ENCODE peak calls at places on chromosomes 2 and 18, in seven cellular contexts. P is PC-3, N is upper lobe of right lung, C is right atrium auricular region, V is esophagus squamous epithelium, U is H1, R is OCI-LY7. O is an unnamed sample.

GRCh38 chr2:142989276-142990204 is 112.1 kb downstream of the KYNU start:
- DNase-seq in V (no peak), N (no peak), U (no peak), C (no peak), R (peak), P (peak), O (no peak)

GRCh38 chr18:46220116-46220515 is 115.9 kb downstream of the HAUS1 start:
- DNase-seq in P (peak), N (no peak), U (no peak), C (no peak), R (no peak), V (no peak), O (no peak)

GRCh38 chr2:202703091-202703490 is 68.3 kb downstream of the FAM117B start:
- DNase-seq in P (no peak), N (no peak), V (no peak), R (no peak), C (no peak), U (no peak), O (no peak)

GRCh38 chr2:128578406-128579385 is 260.0 kb upstream of the HS6ST1 start:
- DNase-seq in U (no peak), P (no peak), N (peak), R (no peak), C (peak), V (no peak), O (no peak)

GRCh38 chr2:55500025-55500424 is 19.5 kb upstream of the CFAP36 start:
- DNase-seq in R (no peak), N (no peak), V (no peak), C (no peak), U (no peak), P (peak), O (no peak)

GRCh38 chr2:169980643-169981042 is 153.4 kb downstream of the UBR3 start:
- DNase-seq in P (no peak), C (no peak), N (no peak), V (no peak), U (no peak), R (no peak), O (no peak)

GRCh38 chr2:121052507-121052906 is 232.5 kb downstream of the TFCP2L1 start:
- DNase-seq in P (no peak), R (peak), V (no peak), N (peak), U (no peak), C (no peak), O (no peak)

GRCh38 chr2:187148059-187148714 is 299.2 kb upstream of the ZSWIM2 start:
- DNase-seq in R (no peak), C (no peak), N (no peak), P (no peak), U (no peak), V (no peak), O (no peak)

GRCh38 chr18:1585881-1586488 is 681.3 kb downstream of the ADCYAP1 start:
- DNase-seq in R (peak), P (peak), C (no peak), U (no peak), V (no peak), N (no peak), O (no peak)

GRCh38 chr2:16663121-16663905 is 2.3 kb downstream of the CYRIA start:
- DNase-seq in P (no peak), R (peak), C (no peak), V (no peak), U (no peak), N (no peak), O (peak)

GRCh38 chr18:33711514-33711913 is 133.5 kb downstream of the ASXL3 start:
- DNase-seq in V (no peak), P (no peak), U (no peak), N (no peak), R (no peak), C (no peak), O (no peak)

GRCh38 chr18:46302866-46303485 is 198.8 kb downstream of the HAUS1 start:
- DNase-seq in P (no peak), C (no peak), U (no peak), N (peak), R (peak), V (no peak), O (no peak)

GRCh38 chr2:217604527-217605279 is 398.1 kb downstream of the TNS1 start:
- DNase-seq in C (no peak), P (no peak), V (no peak), U (no peak), R (no peak), N (no peak), O (no peak)

GRCh38 chr18:57803119-57803969 is at the start of gene ATP8B1:
- DNase-seq in U (peak), N (peak), P (peak), C (peak), R (no peak), V (no peak), O (peak)

GRCh38 chr18:12621737-12622306 is 36.1 kb downstream of the SPIRE1 start:
- DNase-seq in C (no peak), N (no peak), R (no peak), U (no peak), V (no peak), P (peak), O (no peak)

GRCh38 chr2:48479923-48480322 is 50.0 kb upstream of the STON1 start:
- DNase-seq in R (no peak), P (no peak), N (no peak), C (no peak), U (no peak), V (no peak), O (no peak)

GRCh38 chr2:145007673-145008263 is 487.8 kb upstream of the ZEB2 start:
- DNase-seq in R (no peak), P (peak), V (no peak), N (no peak), C (peak), U (no peak), O (no peak)

GRCh38 chr18:79410171-79410641 is 14.5 kb downstream of the NFATC1 start:
- DNase-seq in U (no peak), P (no peak), C (no peak), N (peak), V (no peak), R (no peak), O (no peak)

GRCh38 chr2:12126325-12126724 is 379.9 kb downstream of the LPIN1 start:
- DNase-seq in N (no peak), P (no peak), U (no peak), V (no peak), R (no peak), C (no peak), O (no peak)

GRCh38 chr2:120617055-120617454 is 118.6 kb upstream of the GLI2 start:
- DNase-seq in P (no peak), C (no peak), N (peak), R (no peak), U (no peak), V (no peak), O (no peak)

GRCh38 chr2:235641956-235642355 is 148.1 kb downstream of the AGAP1 start:
- DNase-seq in U (no peak), P (no peak), C (no peak), N (no peak), R (no peak), V (no peak), O (no peak)

GRCh38 chr2:235641333-235641732 is 147.5 kb downstream of the AGAP1 start:
- DNase-seq in C (peak), R (no peak), P (no peak), U (no peak), V (no peak), N (no peak), O (no peak)

GRCh38 chr2:235639885-235640284 is 146.0 kb downstream of the AGAP1 start:
- DNase-seq in V (no peak), C (no peak), P (no peak), U (no peak), R (no peak), N (no peak), O (no peak)

GRCh38 chr2:235639387-235639786 is 145.5 kb downstream of the AGAP1 start:
- DNase-seq in P (no peak), U (no peak), V (no peak), N (no peak), C (peak), R (no peak), O (peak)

DNA sequence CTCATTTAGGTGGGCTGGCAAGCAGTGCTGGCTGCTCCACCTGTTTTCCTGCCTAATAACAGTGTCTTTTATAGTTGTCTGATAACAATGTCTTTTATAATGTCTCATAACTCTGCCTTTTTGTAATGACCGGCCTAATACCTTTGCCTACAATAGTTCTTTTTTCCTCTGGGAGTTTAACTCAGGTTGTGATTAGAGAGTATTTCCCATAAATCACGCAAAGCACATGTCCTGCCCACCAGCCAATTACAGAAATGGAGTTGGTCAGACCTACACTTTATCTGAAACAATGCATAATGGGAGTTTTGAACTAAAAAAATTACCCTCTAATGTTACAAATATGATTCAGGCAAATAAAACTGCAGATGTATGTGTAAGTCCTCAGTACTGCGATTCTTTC is 147.1 kb downstream of the AGAP1 start:
- DNase-seq in N (no peak), V (no peak), C (no peak), U (no peak), P (no peak), R (no peak), O (no peak)
- H3K4me3 ChIP-seq in N (no peak), V (no peak), C (no peak), U (no peak), P (no peak), R (no peak), O (no peak)

GRCh38 chr2:37847792-37848191 is 77.3 kb upstream of the RMDN2 start:
- DNase-seq in N (no peak), P (no peak), R (no peak), C (no peak), V (no peak), U (no peak), O (no peak)
- TF ChIP-seq CTCF in N (no peak), P (no peak), R (no peak), C (no peak), V (no peak), U (no peak), O (no peak)

DNA sequence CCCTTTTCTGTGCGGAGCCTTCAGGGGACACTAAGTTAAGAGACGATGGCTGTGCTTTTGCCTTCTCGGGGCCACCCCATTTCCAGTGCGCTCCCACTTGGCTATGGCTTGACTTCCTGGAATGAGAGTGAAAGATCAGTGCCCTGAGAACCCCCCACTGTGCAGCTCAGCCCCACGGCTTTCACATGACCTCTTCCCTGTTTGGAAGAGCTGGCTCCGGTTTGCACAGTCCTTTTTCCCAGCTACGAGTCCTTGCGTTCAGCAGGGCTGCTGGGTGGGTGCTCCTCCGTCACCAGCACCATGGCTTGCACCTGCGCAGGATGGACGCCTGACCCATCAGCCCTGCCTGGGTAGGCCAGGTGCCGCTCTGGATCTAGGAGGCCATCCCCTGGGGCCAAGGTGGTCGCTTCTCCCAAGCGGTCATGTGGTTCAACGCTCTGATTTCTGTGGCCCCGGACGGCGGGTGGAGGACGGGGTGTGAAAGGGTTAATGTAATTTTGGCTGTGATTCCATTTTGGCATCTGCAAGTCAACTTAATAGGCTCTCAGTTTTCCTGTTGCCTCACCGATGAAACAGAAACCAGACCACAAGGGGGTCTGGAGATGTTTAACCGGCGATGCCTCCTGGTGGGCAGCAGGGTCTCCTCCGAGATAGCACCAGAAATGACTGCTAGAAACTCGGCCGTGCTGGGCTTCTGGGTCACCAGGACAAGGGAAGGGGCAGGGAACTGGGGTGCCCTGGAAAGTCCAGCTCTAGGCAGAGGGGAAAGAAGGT is 113.1 kb upstream of the HAAO start:
- DNase-seq in R (no peak), V (no peak), U (no peak), C (no peak), N (no peak), P (no peak), O (peak)
- H3K27ac ChIP-seq in R (no peak), V (peak), U (no peak), C (peak), N (peak), P (no peak), O (peak)

DNA sequence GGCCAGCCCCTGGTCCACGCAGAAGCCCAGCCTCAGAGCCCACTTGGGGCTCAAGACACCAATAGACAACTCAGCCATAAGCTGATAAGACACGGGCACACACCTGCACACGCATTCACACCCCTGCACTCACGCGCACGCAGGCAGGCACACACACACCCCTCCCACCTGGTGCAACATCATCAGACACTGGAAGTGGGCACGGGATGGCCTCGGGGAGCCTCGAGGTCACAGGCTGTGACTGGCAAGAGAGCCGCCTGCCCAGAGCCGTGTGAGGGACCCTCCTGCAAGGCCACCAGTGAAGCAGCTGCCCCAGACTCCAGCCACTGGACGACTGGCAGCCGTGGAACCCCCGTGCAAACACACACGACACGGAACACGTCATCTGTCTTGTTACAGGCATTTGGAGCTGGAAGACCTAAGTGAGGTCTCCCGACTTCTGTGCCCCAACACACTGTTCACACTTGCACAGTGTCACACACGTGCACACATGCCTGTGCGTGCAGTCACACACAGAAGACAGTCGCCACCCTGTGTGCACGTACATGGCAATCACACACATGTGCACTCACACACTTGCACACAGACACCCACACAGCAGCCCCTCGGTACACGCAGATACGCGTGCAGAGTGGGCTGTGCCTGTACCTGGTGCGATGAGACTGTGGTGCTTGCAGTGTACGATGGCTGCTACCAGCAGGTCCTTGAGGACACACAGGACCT is 959 bp downstream of the MAB21L4 start:
- DNase-seq in P (no peak), C (no peak), R (no peak), V (no peak), U (no peak), N (no peak), O (no peak)
- H3K4me3 ChIP-seq in P (no peak), C (no peak), R (no peak), V (peak), U (no peak), N (peak), O (no peak)

DNA sequence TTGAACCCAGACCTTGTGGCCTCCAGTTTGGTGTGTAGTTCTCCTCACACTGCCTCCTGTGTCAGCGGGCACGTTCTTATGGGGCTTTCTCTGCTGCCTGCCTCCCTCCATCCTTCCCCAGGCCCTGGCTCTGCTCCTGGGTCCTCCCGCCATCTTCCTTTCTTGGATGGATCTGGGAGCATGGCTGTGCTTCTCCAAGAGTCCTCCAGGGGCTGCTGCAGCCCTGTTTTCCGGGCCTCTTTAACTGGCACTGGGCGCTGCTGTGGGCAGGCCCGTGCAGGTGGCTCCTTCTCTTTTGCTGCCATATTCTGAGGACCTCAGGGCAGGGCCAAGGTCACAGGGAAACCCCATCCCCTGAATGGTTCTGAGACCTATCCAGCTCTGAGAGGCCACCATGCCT is 17.8 kb downstream of the THNSL2 start:
- DNase-seq in R (no peak), P (peak), U (no peak), N (no peak), C (no peak), V (no peak), O (no peak)
- TF ChIP-seq CTCF in R (peak), P (peak), U (peak), N (peak), C (no peak), V (peak), O (no peak)

O was measured in coronary artery.